ENCODE peak calls at places on chromosome 17, in five cellular contexts. One of them, this sample, is unnamed.

GRCh38 chr17:31074772-31075538 is 19.8 kb upstream of the NF1 start:
- DNase-seq in stimulated activated naive CD8-positive, alpha-beta T cell treated with anti-CD3 and anti-CD28 coated beads, Interleukin-15, Interleukin-2, amounts not matched to agents 100 U/mL and 50 U/mL, for 24 hours: no peak
- DNase-seq in EH: peak; percentile 89
- DNase-seq in esophagus squamous epithelium: no peak
- DNase-seq in activated CD4-positive, CD25-positive, alpha-beta regulatory T cell treated with anti-CD3 and anti-CD28 coated beads, Interleukin-2, amount 50 U/mL, for 16 hours: no peak
- DNase-seq in this sample: peak; percentile 76

GRCh38 chr17:61047517-61047916 is 352.1 kb upstream of the TBX2 start:
- DNase-seq in esophagus squamous epithelium: no peak
- DNase-seq in stimulated activated naive CD8-positive, alpha-beta T cell treated with anti-CD3 and anti-CD28 coated beads, Interleukin-15, Interleukin-2, amounts not matched to agents 100 U/mL and 50 U/mL, for 24 hours: no peak
- DNase-seq in activated CD4-positive, CD25-positive, alpha-beta regulatory T cell treated with anti-CD3 and anti-CD28 coated beads, Interleukin-2, amount 50 U/mL, for 16 hours: no peak
- DNase-seq in EH: no peak
- DNase-seq in this sample: no peak

GRCh38 chr17:45143767-45144198 is 4.5 kb upstream of the HEXIM1 start:
- DNase-seq in esophagus squamous epithelium: no peak
- DNase-seq in EH: peak; percentile 90
- DNase-seq in activated CD4-positive, CD25-positive, alpha-beta regulatory T cell treated with anti-CD3 and anti-CD28 coated beads, Interleukin-2, amount 50 U/mL, for 16 hours: no peak
- DNase-seq in stimulated activated naive CD8-positive, alpha-beta T cell treated with anti-CD3 and anti-CD28 coated beads, Interleukin-15, Interleukin-2, amounts not matched to agents 100 U/mL and 50 U/mL, for 24 hours: peak; percentile 59
- DNase-seq in this sample: peak; percentile 90

GRCh38 chr17:70855401-70856054 is 686.2 kb downstream of the KCNJ2 start:
- DNase-seq in activated CD4-positive, CD25-positive, alpha-beta regulatory T cell treated with anti-CD3 and anti-CD28 coated beads, Interleukin-2, amount 50 U/mL, for 16 hours: no peak
- DNase-seq in stimulated activated naive CD8-positive, alpha-beta T cell treated with anti-CD3 and anti-CD28 coated beads, Interleukin-15, Interleukin-2, amounts not matched to agents 100 U/mL and 50 U/mL, for 24 hours: no peak
- DNase-seq in EH: no peak
- DNase-seq in esophagus squamous epithelium: no peak
- DNase-seq in this sample: peak; percentile 61

GRCh38 chr17:66420961-66421371 is 118.6 kb downstream of the PRKCA start:
- DNase-seq in EH: peak; percentile 78
- DNase-seq in stimulated activated naive CD8-positive, alpha-beta T cell treated with anti-CD3 and anti-CD28 coated beads, Interleukin-15, Interleukin-2, amounts not matched to agents 100 U/mL and 50 U/mL, for 24 hours: no peak
- DNase-seq in esophagus squamous epithelium: no peak
- DNase-seq in activated CD4-positive, CD25-positive, alpha-beta regulatory T cell treated with anti-CD3 and anti-CD28 coated beads, Interleukin-2, amount 50 U/mL, for 16 hours: no peak
- DNase-seq in this sample: peak; percentile 40

GRCh38 chr17:732788-733720 is 658 bp downstream of the TLCD3A start:
- DNase-seq in stimulated activated naive CD8-positive, alpha-beta T cell treated with anti-CD3 and anti-CD28 coated beads, Interleukin-15, Interleukin-2, amounts not matched to agents 100 U/mL and 50 U/mL, for 24 hours: peak; percentile 79
- DNase-seq in esophagus squamous epithelium: no peak
- DNase-seq in activated CD4-positive, CD25-positive, alpha-beta regulatory T cell treated with anti-CD3 and anti-CD28 coated beads, Interleukin-2, amount 50 U/mL, for 16 hours: no peak
- DNase-seq in EH: peak; percentile 62
- DNase-seq in this sample: peak; percentile 50

GRCh38 chr17:4914009-4914408 is 11.1 kb upstream of the CHRNE start:
- DNase-seq in EH: peak; percentile 60
- DNase-seq in stimulated activated naive CD8-positive, alpha-beta T cell treated with anti-CD3 and anti-CD28 coated beads, Interleukin-15, Interleukin-2, amounts not matched to agents 100 U/mL and 50 U/mL, for 24 hours: no peak
- DNase-seq in activated CD4-positive, CD25-positive, alpha-beta regulatory T cell treated with anti-CD3 and anti-CD28 coated beads, Interleukin-2, amount 50 U/mL, for 16 hours: no peak
- DNase-seq in esophagus squamous epithelium: no peak
- DNase-seq in this sample: no peak

GRCh38 chr17:15941781-15942180 is 3.1 kb upstream of the ADORA2B start:
- DNase-seq in esophagus squamous epithelium: no peak
- DNase-seq in stimulated activated naive CD8-positive, alpha-beta T cell treated with anti-CD3 and anti-CD28 coated beads, Interleukin-15, Interleukin-2, amounts not matched to agents 100 U/mL and 50 U/mL, for 24 hours: no peak
- DNase-seq in EH: no peak
- DNase-seq in activated CD4-positive, CD25-positive, alpha-beta regulatory T cell treated with anti-CD3 and anti-CD28 coated beads, Interleukin-2, amount 50 U/mL, for 16 hours: no peak
- DNase-seq in this sample: peak; percentile 57

GRCh38 chr17:48542956-48543853 is 1.7 kb downstream of the HOXB2 start:
- DNase-seq in esophagus squamous epithelium: no peak
- DNase-seq in EH: peak; percentile 58
- DNase-seq in activated CD4-positive, CD25-positive, alpha-beta regulatory T cell treated with anti-CD3 and anti-CD28 coated beads, Interleukin-2, amount 50 U/mL, for 16 hours: peak; percentile 9
- DNase-seq in stimulated activated naive CD8-positive, alpha-beta T cell treated with anti-CD3 and anti-CD28 coated beads, Interleukin-15, Interleukin-2, amounts not matched to agents 100 U/mL and 50 U/mL, for 24 hours: peak; percentile 63
- DNase-seq in this sample: peak; percentile 65

GRCh38 chr17:41307647-41308046 is 1.5 kb downstream of the KRTAP16-1 start:
- DNase-seq in EH: peak; percentile 9
- DNase-seq in esophagus squamous epithelium: no peak
- DNase-seq in stimulated activated naive CD8-positive, alpha-beta T cell treated with anti-CD3 and anti-CD28 coated beads, Interleukin-15, Interleukin-2, amounts not matched to agents 100 U/mL and 50 U/mL, for 24 hours: no peak
- DNase-seq in activated CD4-positive, CD25-positive, alpha-beta regulatory T cell treated with anti-CD3 and anti-CD28 coated beads, Interleukin-2, amount 50 U/mL, for 16 hours: no peak
- DNase-seq in this sample: peak; percentile 23

GRCh38 chr17:34581446-34582184 is 2.2 kb downstream of the TMEM132E start:
- DNase-seq in activated CD4-positive, CD25-positive, alpha-beta regulatory T cell treated with anti-CD3 and anti-CD28 coated beads, Interleukin-2, amount 50 U/mL, for 16 hours: no peak
- DNase-seq in stimulated activated naive CD8-positive, alpha-beta T cell treated with anti-CD3 and anti-CD28 coated beads, Interleukin-15, Interleukin-2, amounts not matched to agents 100 U/mL and 50 U/mL, for 24 hours: no peak
- DNase-seq in esophagus squamous epithelium: no peak
- DNase-seq in EH: no peak
- DNase-seq in this sample: no peak